ENCODE peak calls at places on chromosome 1, in nine cellular contexts. H is prostate gland, I is breast epithelium, N is spleen, Z is GM12878, R is suprapubic skin, A is HCT116, M is K562, B is GM12892. V is an unnamed sample.
A peak's percentile ranks its signal among the peaks of the same experiment; 100 is the strongest.

GRCh38 chr1:60132985-60133673 is 59.6 kb upstream of the C1orf87 start:
- DNase-seq in H (no peak), I (no peak), N (no peak), Z (no peak), R (no peak), A (no peak), M (no peak), B (no peak), V (no peak)

GRCh38 chr1:188027613-188028012 is 1198.9 kb downstream of the PLA2G4A start:
- DNase-seq in H (no peak), I (no peak), N (no peak), Z (peak; percentile 44), R (no peak), A (peak; percentile 75), M (no peak), B (no peak), V (no peak)

GRCh38 chr1:111988743-111989453 is 570 bp downstream of the KCND3 start:
- DNase-seq in H (peak; percentile 28), I (no peak), N (no peak), Z (no peak), R (no peak), A (no peak), M (no peak), B (no peak), V (no peak)

GRCh38 chr1:183635112-183635605 is 424 bp downstream of the ARPC5 start:
- DNase-seq in H (no peak), I (peak; percentile 28), N (peak; percentile 91), Z (no peak), R (peak; percentile 81), A (no peak), M (peak; percentile 62), B (no peak), V (no peak)

GRCh38 chr1:39620659-39621165 is 18.7 kb downstream of the HEYL start:
- DNase-seq in H (no peak), I (no peak), N (no peak), Z (no peak), R (no peak), A (no peak), M (no peak), B (no peak), V (no peak)

GRCh38 chr1:187096689-187097088 is 267.9 kb downstream of the PLA2G4A start:
- DNase-seq in H (no peak), I (no peak), N (no peak), Z (no peak), R (no peak), A (no peak), M (no peak), B (no peak), V (no peak)

GRCh38 chr1:231676487-231676886 is 49.9 kb downstream of the DISC1 start:
- DNase-seq in H (no peak), I (no peak), N (no peak), Z (no peak), R (no peak), A (no peak), M (no peak), B (no peak), V (no peak)

GRCh38 chr1:156641761-156642264 is at the start of gene BCAN:
- DNase-seq in H (no peak), I (no peak), N (no peak), Z (no peak), R (no peak), A (no peak), M (peak; percentile 55), B (no peak), V (no peak)

GRCh38 chr1:58836396-58836795 is 52.5 kb upstream of the JUN start:
- DNase-seq in H (no peak), I (no peak), N (no peak), Z (no peak), R (no peak), A (no peak), M (no peak), B (no peak), V (no peak)

GRCh38 chr1:39105841-39106765 is 80.0 kb downstream of the NDUFS5 start:
- DNase-seq in H (peak; percentile 35), I (peak; percentile 36), N (peak; percentile 82), Z (no peak), R (peak; percentile 81), A (no peak), M (peak; percentile 73), B (no peak), V (no peak)

GRCh38 chr1:91073299-91073698 is 51.5 kb upstream of the ZNF644 start:
- DNase-seq in H (no peak), I (no peak), N (no peak), Z (no peak), R (no peak), A (no peak), M (no peak), B (no peak), V (no peak)

GRCh38 chr1:229230136-229230892 is 40.6 kb upstream of the RAB4A start:
- DNase-seq in H (no peak), I (no peak), N (no peak), Z (no peak), R (no peak), A (no peak), M (no peak), B (no peak), V (peak; percentile 24)

GRCh38 chr1:229230893-229231753 is 39.8 kb upstream of the RAB4A start:
- DNase-seq in H (peak; percentile 89), I (peak; percentile 81), N (no peak), Z (no peak), R (no peak), A (peak; percentile 69), M (no peak), B (no peak), V (no peak)

GRCh38 chr1:229229137-229229720 is 41.7 kb upstream of the RAB4A start:
- DNase-seq in H (peak; percentile 60), I (peak; percentile 94), N (no peak), Z (no peak), R (no peak), A (no peak), M (no peak), B (no peak), V (no peak)

GRCh38 chr1:229228522-229228921 is 42.4 kb upstream of the RAB4A start:
- DNase-seq in H (no peak), I (no peak), N (no peak), Z (no peak), R (no peak), A (no peak), M (no peak), B (no peak), V (no peak)

GRCh38 chr1:229229721-229230135 is 41.2 kb upstream of the RAB4A start:
- DNase-seq in H (peak; percentile 85), I (peak; percentile 96), N (no peak), Z (no peak), R (peak; percentile 85), A (no peak), M (no peak), B (no peak), V (no peak)
- TF ChIP-seq POLR2AphosphoS5 in H (peak; percentile 85), I (peak; percentile 88), N (peak; percentile 70), Z (no peak), R (peak; percentile 94), A (no peak), M (no peak), B (no peak), V (no peak)

GRCh38 chr1:109877320-109877771 is 33.3 kb upstream of the CSF1 start:
- DNase-seq in H (no peak), I (peak; percentile 63), N (no peak), Z (no peak), R (peak; percentile 85), A (no peak), M (peak; percentile 47), B (no peak), V (no peak)
- TF ChIP-seq POLR2A in H (no peak), I (no peak), N (no peak), Z (no peak), R (no peak), A (no peak), M (no peak), B (no peak), V (no peak)

DNA sequence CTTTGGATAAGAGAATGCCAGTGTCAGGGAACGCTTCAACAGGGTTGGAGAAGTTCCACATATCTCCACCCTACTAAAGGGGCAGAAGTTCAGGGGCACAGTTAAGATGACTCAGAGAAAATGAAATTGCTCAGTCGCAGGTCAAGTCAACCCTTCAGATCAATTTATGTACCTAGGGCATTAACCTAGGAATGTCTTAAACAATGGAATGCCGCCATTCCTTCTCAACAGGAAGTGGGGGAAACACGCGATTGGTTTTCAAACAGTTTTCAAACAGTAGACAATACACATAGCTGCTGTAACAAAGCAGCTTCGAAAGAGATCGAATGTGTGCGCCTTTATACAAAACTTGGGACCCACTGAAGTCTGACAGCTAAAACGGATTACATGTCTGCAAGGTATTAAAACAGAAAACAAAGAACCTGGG is 899 bp downstream of the SLC25A24 start:
- DNase-seq in H (no peak), I (no peak), N (no peak), Z (no peak), R (no peak), A (peak; percentile 16), M (no peak), B (no peak), V (no peak)
- TF ChIP-seq POLR2AphosphoS5 in H (peak; percentile 5), I (no peak), N (no peak), Z (no peak), R (no peak), A (no peak), M (no peak), B (no peak), V (no peak)

GRCh38 chr1:6590046-6590445 is 10.3 kb downstream of the ZBTB48 start:
- DNase-seq in H (no peak), I (no peak), N (no peak), Z (no peak), R (no peak), A (no peak), M (no peak), B (no peak), V (no peak)
- TF ChIP-seq POLR2A in H (no peak), I (no peak), N (no peak), Z (no peak), R (no peak), A (no peak), M (peak; percentile 15), B (no peak), V (no peak)

GRCh38 chr1:171595324-171595723 is 26.7 kb upstream of the MYOCOS start:
- DNase-seq in H (no peak), I (no peak), N (no peak), Z (no peak), R (no peak), A (no peak), M (no peak), B (no peak), V (no peak)
- TF ChIP-seq POLR2AphosphoS5 in H (no peak), I (no peak), N (no peak), Z (no peak), R (no peak), A (peak; percentile 13), M (no peak), B (no peak), V (no peak)